ENCODE peak calls at places on chromosomes 6 and 20, in four cellular contexts. One of them, this sample, is unnamed.

GRCh38 chr20:17343091-17343490 is 116.3 kb downstream of the PCSK2 start:
- DNase-seq in epithelial cell of esophagus: no peak
- DNase-seq in lung: no peak
- DNase-seq in OCI-LY7: no peak
- DNase-seq in this sample: no peak

GRCh38 chr20:32112862-32113261 is 3.3 kb downstream of the TM9SF4 start:
- DNase-seq in epithelial cell of esophagus: peak
- DNase-seq in lung: peak
- DNase-seq in OCI-LY7: no peak
- DNase-seq in this sample: no peak

GRCh38 chr6:36867471-36868224 is 7.0 kb downstream of the PPIL1 start:
- DNase-seq in lung: no peak
- DNase-seq in OCI-LY7: no peak
- DNase-seq in epithelial cell of esophagus: no peak
- DNase-seq in this sample: no peak

GRCh38 chr6:101090281-101090680 is 209.2 kb upstream of the ASCC3 start:
- DNase-seq in OCI-LY7: no peak
- DNase-seq in lung: no peak
- DNase-seq in epithelial cell of esophagus: peak
- DNase-seq in this sample: no peak

GRCh38 chr20:50728981-50729874 is 2.2 kb upstream of the PARD6B start:
- DNase-seq in lung: peak
- DNase-seq in epithelial cell of esophagus: peak
- DNase-seq in OCI-LY7: peak
- DNase-seq in this sample: no peak

GRCh38 chr6:43628392-43629103 is 516 bp downstream of the GTPBP2 start:
- DNase-seq in lung: peak
- DNase-seq in epithelial cell of esophagus: peak
- DNase-seq in OCI-LY7: peak
- DNase-seq in this sample: no peak

GRCh38 chr6:147201885-147202515 is 2.2 kb upstream of the STXBP5 start:
- DNase-seq in OCI-LY7: peak
- DNase-seq in lung: peak
- DNase-seq in epithelial cell of esophagus: peak
- DNase-seq in this sample: no peak

GRCh38 chr20:41786158-41786557 is 168.0 kb upstream of the CHD6 start:
- DNase-seq in lung: no peak
- DNase-seq in epithelial cell of esophagus: peak
- DNase-seq in OCI-LY7: no peak
- DNase-seq in this sample: no peak

GRCh38 chr6:149534742-149535141 is 11.1 kb downstream of the PPIL4 start:
- DNase-seq in epithelial cell of esophagus: no peak
- DNase-seq in lung: no peak
- DNase-seq in OCI-LY7: no peak
- DNase-seq in this sample: no peak

GRCh38 chr20:63968928-63969760 is 586 bp downstream of the ZNF512B start:
- DNase-seq in OCI-LY7: no peak
- DNase-seq in lung: no peak
- DNase-seq in epithelial cell of esophagus: no peak
- DNase-seq in this sample: no peak

GRCh38 chr6:16929814-16930213 is 168.6 kb upstream of the ATXN1 start:
- DNase-seq in OCI-LY7: no peak
- DNase-seq in epithelial cell of esophagus: peak
- DNase-seq in lung: no peak
- DNase-seq in this sample: peak

GRCh38 chr6:17281497-17282481 is 628 bp downstream of the RBM24 start:
- DNase-seq in epithelial cell of esophagus: peak
- DNase-seq in lung: no peak
- DNase-seq in OCI-LY7: no peak
- DNase-seq in this sample: no peak

GRCh38 chr6:30511147-30511546 is 21.8 kb downstream of the HLA-E start:
- DNase-seq in lung: no peak
- DNase-seq in OCI-LY7: no peak
- DNase-seq in epithelial cell of esophagus: no peak
- DNase-seq in this sample: no peak

GRCh38 chr6:6697620-6698019 is 109.1 kb downstream of the LY86 start:
- DNase-seq in epithelial cell of esophagus: peak
- DNase-seq in lung: no peak
- DNase-seq in OCI-LY7: no peak
- DNase-seq in this sample: no peak

GRCh38 chr20:38550274-38550673 is 30.7 kb upstream of the ADIG start:
- DNase-seq in OCI-LY7: peak
- DNase-seq in lung: no peak
- DNase-seq in epithelial cell of esophagus: no peak
- DNase-seq in this sample: no peak

GRCh38 chr20:911882-912600 is 4.1 kb downstream of the ANGPT4 start:
- DNase-seq in lung: no peak
- DNase-seq in OCI-LY7: peak
- DNase-seq in epithelial cell of esophagus: no peak
- DNase-seq in this sample: no peak

GRCh38 chr20:57467742-57468141 is 57.2 kb downstream of the CTCFL start:
- DNase-seq in OCI-LY7: no peak
- DNase-seq in epithelial cell of esophagus: no peak
- DNase-seq in lung: no peak
- DNase-seq in this sample: no peak

GRCh38 chr20:8798505-8798904 is 270.4 kb upstream of the PLCB4 start:
- DNase-seq in OCI-LY7: no peak
- DNase-seq in epithelial cell of esophagus: no peak
- DNase-seq in lung: no peak
- DNase-seq in this sample: peak

GRCh38 chr6:107600936-107601335 is 111.0 kb downstream of the SOBP start:
- DNase-seq in OCI-LY7: no peak
- DNase-seq in epithelial cell of esophagus: peak
- DNase-seq in lung: peak
- DNase-seq in this sample: peak

GRCh38 chr6:28380381-28380780 is 19.2 kb downstream of the ZSCAN12 start:
- DNase-seq in epithelial cell of esophagus: no peak
- DNase-seq in OCI-LY7: no peak
- DNase-seq in lung: no peak
- DNase-seq in this sample: no peak

GRCh38 chr6:166767191-166767590 is 140.1 kb upstream of the RPS6KA2 start:
- DNase-seq in OCI-LY7: no peak
- DNase-seq in lung: no peak
- DNase-seq in epithelial cell of esophagus: no peak
- DNase-seq in this sample: no peak

GRCh38 chr20:8127553-8128255 is 4.4 kb upstream of the PLCB1 start:
- DNase-seq in OCI-LY7: no peak
- DNase-seq in lung: no peak
- DNase-seq in epithelial cell of esophagus: no peak
- DNase-seq in this sample: no peak

DNA sequence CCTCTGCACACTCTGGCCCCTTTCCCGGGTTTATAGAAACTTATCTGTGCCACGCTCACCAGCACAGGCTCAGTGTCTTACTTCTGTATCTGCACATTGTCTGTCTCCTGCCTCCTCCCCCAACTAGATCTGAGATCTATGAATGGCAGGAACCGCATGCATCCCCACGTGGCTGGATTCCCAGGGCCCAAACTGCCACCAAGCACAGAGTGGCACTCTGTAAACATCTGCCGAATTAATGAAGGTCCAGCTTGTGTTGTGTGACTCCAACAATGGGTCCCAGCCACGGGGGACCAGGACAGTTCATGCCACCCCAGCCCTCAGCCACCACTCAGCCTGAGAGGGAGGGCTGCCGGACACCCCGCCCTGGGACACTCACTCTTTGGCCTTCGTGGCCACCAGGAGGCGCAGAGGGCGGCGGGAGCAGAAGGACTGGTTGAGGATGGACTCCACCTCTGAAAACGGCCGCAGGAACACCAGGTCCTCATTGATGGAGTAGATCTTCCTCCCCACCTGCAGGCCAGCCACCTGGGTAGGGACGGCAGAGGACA is 171.1 kb downstream of the PREX1 start:
- DNase-seq in lung: no peak
- DNase-seq in OCI-LY7: no peak
- DNase-seq in epithelial cell of esophagus: no peak
- DNase-seq in this sample: no peak
- TF ChIP-seq CTCF in lung: no peak
- TF ChIP-seq CTCF in OCI-LY7: peak
- TF ChIP-seq CTCF in epithelial cell of esophagus: peak
- TF ChIP-seq CTCF in this sample: peak

DNA sequence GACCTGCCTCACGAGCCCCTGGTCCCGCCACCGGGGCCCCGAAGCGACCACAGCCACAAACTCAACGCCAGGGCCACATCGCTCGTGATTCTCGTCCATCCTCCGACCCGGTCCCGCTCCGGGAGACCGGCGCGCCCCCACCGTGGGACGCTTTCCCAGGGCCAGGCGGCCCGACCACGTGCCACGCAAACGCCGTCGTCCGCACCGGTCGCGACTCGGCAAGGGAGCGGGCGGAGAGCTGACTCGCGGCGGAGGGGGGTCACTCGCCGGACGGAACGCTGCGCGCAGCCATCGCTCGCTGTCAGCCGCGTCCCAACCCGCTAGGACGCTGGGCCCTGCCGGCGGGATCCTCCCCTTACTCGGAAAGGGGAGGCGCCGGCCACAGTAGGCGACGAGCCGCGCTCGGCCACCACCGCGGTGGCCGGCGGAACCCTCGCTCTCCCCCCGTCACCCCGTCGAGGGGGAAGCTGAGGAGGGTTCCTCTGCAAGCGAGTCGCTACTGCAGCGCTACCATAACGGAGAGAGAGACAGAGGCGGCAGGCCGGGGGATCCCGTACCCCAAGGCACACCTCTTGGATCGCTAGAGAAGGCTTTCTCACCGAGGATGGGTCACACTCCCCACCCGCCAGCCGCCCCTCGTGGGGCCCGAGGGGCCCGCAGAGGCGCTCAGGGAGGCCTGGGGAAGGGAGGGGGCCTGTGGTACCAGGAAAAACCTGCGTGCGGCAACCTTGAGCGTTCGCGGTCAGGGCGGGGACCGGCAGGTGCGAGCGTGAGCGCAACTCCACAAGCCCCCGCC is 511.8 kb upstream of the ZNF337 start:
- DNase-seq in lung: peak
- DNase-seq in OCI-LY7: no peak
- DNase-seq in epithelial cell of esophagus: peak
- DNase-seq in this sample: no peak
- H3K4me3 ChIP-seq in lung: peak
- H3K4me3 ChIP-seq in OCI-LY7: no peak
- H3K4me3 ChIP-seq in epithelial cell of esophagus: no peak
- H3K4me3 ChIP-seq in this sample: peak

DNA sequence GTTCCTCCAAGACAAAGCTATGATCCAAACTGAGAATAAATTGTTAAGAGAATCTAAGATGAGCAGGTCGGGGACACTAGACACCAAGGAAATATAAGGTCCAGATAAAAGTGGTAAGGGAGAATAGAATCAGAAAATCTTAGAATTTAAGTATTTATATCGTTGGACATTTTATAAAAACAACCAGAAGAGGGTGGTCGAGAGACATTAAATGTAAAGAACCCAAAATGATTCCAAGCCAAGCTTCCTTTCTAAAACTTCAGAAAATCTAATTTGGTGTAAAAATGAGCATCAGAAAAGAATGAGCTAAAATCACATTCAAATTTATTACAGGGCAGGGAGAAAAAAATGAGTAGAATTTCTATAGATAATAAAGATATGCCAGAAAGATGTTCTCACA is 97.8 kb upstream of the OGFRL1 start:
- DNase-seq in lung: no peak
- DNase-seq in OCI-LY7: peak
- DNase-seq in epithelial cell of esophagus: peak
- DNase-seq in this sample: no peak
- TF ChIP-seq CTCF in lung: peak
- TF ChIP-seq CTCF in OCI-LY7: peak
- TF ChIP-seq CTCF in epithelial cell of esophagus: no peak
- TF ChIP-seq CTCF in this sample: peak

DNA sequence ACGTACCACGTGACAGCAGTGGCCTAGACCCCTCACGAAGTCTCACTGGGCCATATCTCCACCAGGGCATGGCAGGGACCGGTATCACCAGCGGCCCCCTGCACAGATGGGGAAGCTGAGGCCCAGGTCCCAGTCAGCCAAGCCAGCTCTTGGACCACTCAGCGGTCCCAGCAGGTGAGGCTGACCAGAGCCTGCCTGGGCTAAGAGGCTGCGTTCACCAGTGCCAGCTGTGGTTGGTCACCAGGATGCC is 2.6 kb upstream of the MRGBP start:
- DNase-seq in epithelial cell of esophagus: no peak
- DNase-seq in lung: no peak
- DNase-seq in OCI-LY7: no peak
- DNase-seq in this sample: no peak
- H3K4me3 ChIP-seq in epithelial cell of esophagus: peak
- H3K4me3 ChIP-seq in lung: peak
- H3K4me3 ChIP-seq in OCI-LY7: peak
- H3K4me3 ChIP-seq in this sample: peak

GRCh38 chr6:161440299-161440698 is 166.4 kb upstream of the AGPAT4 start:
- DNase-seq in epithelial cell of esophagus: no peak
- DNase-seq in lung: no peak
- DNase-seq in OCI-LY7: no peak
- DNase-seq in this sample: no peak
- TF ChIP-seq CTCF in epithelial cell of esophagus: no peak
- TF ChIP-seq CTCF in lung: no peak
- TF ChIP-seq CTCF in OCI-LY7: no peak
- TF ChIP-seq CTCF in this sample: no peak

GRCh38 chr20:40778894-40779496 is 90.0 kb upstream of the MAFB start:
- DNase-seq in lung: no peak
- DNase-seq in epithelial cell of esophagus: no peak
- DNase-seq in OCI-LY7: peak
- DNase-seq in this sample: no peak
- H3K4me3 ChIP-seq in lung: no peak
- H3K4me3 ChIP-seq in epithelial cell of esophagus: no peak
- H3K4me3 ChIP-seq in OCI-LY7: peak
- H3K4me3 ChIP-seq in this sample: no peak

DNA sequence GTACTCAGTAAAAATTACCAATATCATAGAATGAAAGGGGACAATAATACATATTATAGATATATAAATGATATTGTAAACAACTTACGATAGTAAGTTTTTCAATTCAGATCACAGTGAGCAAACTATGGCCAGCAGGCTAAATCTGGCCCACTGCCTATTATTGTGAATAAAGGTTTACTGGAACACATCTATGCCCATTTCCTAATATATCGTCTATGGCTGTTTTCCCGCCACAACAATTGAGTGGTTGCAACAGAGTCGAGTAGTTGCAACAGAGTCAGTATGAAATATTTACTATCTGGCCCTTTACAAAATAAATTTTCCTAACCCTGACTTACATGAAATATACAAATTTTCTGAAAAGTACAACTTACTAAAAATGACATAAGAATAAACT is 297.3 kb upstream of the KCNQ5 start:
- DNase-seq in lung: no peak
- DNase-seq in epithelial cell of esophagus: no peak
- DNase-seq in OCI-LY7: no peak
- DNase-seq in this sample: no peak
- TF ChIP-seq CTCF in lung: no peak
- TF ChIP-seq CTCF in epithelial cell of esophagus: no peak
- TF ChIP-seq CTCF in OCI-LY7: no peak
- TF ChIP-seq CTCF in this sample: no peak

GRCh38 chr6:652865-653264 is 4.0 kb downstream of the HUS1B start:
- DNase-seq in lung: no peak
- DNase-seq in epithelial cell of esophagus: no peak
- DNase-seq in OCI-LY7: no peak
- DNase-seq in this sample: no peak
- H3K4me3 ChIP-seq in lung: no peak
- H3K4me3 ChIP-seq in epithelial cell of esophagus: no peak
- H3K4me3 ChIP-seq in OCI-LY7: no peak
- H3K4me3 ChIP-seq in this sample: no peak

GRCh38 chr6:24205020-24205492 is 79.0 kb downstream of the NRSN1 start:
- DNase-seq in OCI-LY7: peak
- DNase-seq in epithelial cell of esophagus: peak
- DNase-seq in lung: no peak
- DNase-seq in this sample: no peak
- TF ChIP-seq CTCF in OCI-LY7: peak
- TF ChIP-seq CTCF in epithelial cell of esophagus: peak
- TF ChIP-seq CTCF in lung: peak
- TF ChIP-seq CTCF in this sample: peak